ENCODE peak calls at places on chromosome 18, in six cellular contexts. F is effector memory CD4-positive, alpha-beta T cell; Z is PC-3; A is colonic mucosa; W is transverse colon; S is CD8-positive, alpha-beta T cell. B is an unnamed sample. For H3K4me1, the result is how much of the 10 kb centered on the place peaks cover.

GRCh38 chr18:37483221-37483971 is 82.2 kb downstream of the CELF4 start:
- DNase-seq in W (no peak), A (no peak), Z (no peak), F (no peak), S (no peak), B (no peak)

GRCh38 chr18:35756506-35757117 is 175.1 kb downstream of the GALNT1 start:
- DNase-seq in W (peak), F (no peak), S (peak), A (peak), Z (peak), B (no peak)

GRCh38 chr18:74942319-74942910 is 266.5 kb downstream of the PTGR3 start:
- DNase-seq in A (no peak), Z (peak), S (no peak), F (no peak), W (no peak), B (no peak)

GRCh38 chr18:56913970-56914369 is 232.9 kb upstream of the BOD1L2 start:
- DNase-seq in F (no peak), S (no peak), Z (no peak), A (no peak), W (no peak), B (no peak)

GRCh38 chr18:27713037-27713726 is 463.7 kb downstream of the CDH2 start:
- DNase-seq in F (no peak), A (no peak), Z (no peak), S (no peak), W (no peak), B (no peak)

GRCh38 chr18:8798996-8799395 is 93.6 kb downstream of the MTCL1 start:
- DNase-seq in F (no peak), W (peak), A (peak), S (no peak), Z (peak), B (no peak)

GRCh38 chr18:33460681-33461080 is 20.2 kb upstream of the CCDC178 start:
- DNase-seq in Z (no peak), A (no peak), F (no peak), W (no peak), S (no peak), B (no peak)

GRCh38 chr18:73199151-73199550 is 331.4 kb upstream of the NETO1 start:
- DNase-seq in S (no peak), A (no peak), F (no peak), W (no peak), Z (peak), B (no peak)

GRCh38 chr18:68233043-68233442 is 481.9 kb downstream of the TMX3 start:
- DNase-seq in S (no peak), F (no peak), Z (no peak), W (no peak), A (no peak), B (no peak)

GRCh38 chr18:64142904-64143303 is 6.0 kb downstream of the LINC00305 start:
- DNase-seq in F (no peak), S (no peak), W (no peak), Z (no peak), A (no peak), B (no peak)

GRCh38 chr18:14179306-14179705 is 47.1 kb upstream of the ZNF519 start:
- DNase-seq in Z (no peak), W (no peak), S (no peak), F (no peak), A (no peak), B (no peak)

GRCh38 chr18:10036479-10036878 is 122.7 kb downstream of the VAPA start:
- DNase-seq in W (no peak), A (no peak), F (no peak), S (no peak), Z (no peak), B (no peak)

GRCh38 chr18:74896390-74896991 is 298.8 kb downstream of the ZNF407 start:
- DNase-seq in Z (peak), F (peak), W (peak), S (peak), A (peak), B (no peak)

GRCh38 chr18:30465131-30465530 is 577.4 kb downstream of the DSC3 start:
- DNase-seq in F (no peak), A (no peak), Z (no peak), W (no peak), S (no peak), B (no peak)

GRCh38 chr18:75064513-75064905 is 144.4 kb downstream of the PTGR3 start:
- DNase-seq in W (no peak), S (no peak), F (no peak), A (no peak), Z (no peak), B (no peak)

GRCh38 chr18:3383381-3383915 is 66.5 kb upstream of the TGIF1 start:
- DNase-seq in F (no peak), Z (no peak), W (no peak), S (no peak), A (no peak), B (no peak)

GRCh38 chr18:75202976-75203375 is 6.0 kb downstream of the PTGR3 start:
- DNase-seq in Z (no peak), F (no peak), W (no peak), A (no peak), S (no peak), B (no peak)

GRCh38 chr18:13026583-13027270 is 35.6 kb downstream of the CEP192 start:
- DNase-seq in A (no peak), F (no peak), W (no peak), S (no peak), Z (no peak), B (no peak)

GRCh38 chr18:40877096-40877495 is 1077.9 kb upstream of the PIK3C3 start:
- DNase-seq in Z (peak), S (no peak), F (no peak), W (no peak), A (no peak), B (no peak)

GRCh38 chr18:50749421-50749820 is 70.4 kb downstream of the MRO start:
- DNase-seq in F (no peak), S (no peak), W (no peak), Z (no peak), A (no peak), B (no peak)

DNA sequence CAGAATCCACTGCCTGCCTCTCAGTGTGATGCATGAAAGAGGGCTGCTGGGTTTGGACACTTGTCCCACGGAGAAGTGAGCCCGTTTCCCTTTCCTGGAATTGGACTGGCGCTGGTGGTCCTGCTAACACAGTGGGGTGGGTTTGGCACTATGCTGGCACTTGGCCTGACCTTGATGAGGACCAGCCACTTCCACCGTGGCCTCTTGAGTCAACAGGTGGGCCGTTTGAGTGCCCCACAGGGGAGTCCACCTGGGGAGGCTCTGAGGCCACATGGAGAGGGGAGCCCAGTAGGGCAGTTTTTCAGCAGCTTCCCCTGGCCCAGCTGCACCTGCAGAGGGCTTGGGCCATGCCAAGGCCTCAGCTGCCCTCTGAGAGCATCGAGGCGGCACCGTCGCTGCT is 56.5 kb downstream of the MBP start:
- DNase-seq in W (no peak), Z (no peak), F (no peak), A (no peak), S (no peak), B (no peak)
- H3K4me1 ChIP-seq in W (under half), Z (under half), F (under half), A (under half), S (half or more), B (half or more)

GRCh38 chr18:55473534-55473933 is 114.5 kb downstream of the TCF4 start:
- DNase-seq in W (no peak), Z (no peak), F (no peak), A (no peak), S (no peak), B (no peak)
- H3K4me1 ChIP-seq in W (under half), Z (under half), F (under half), A (under half), S (under half), B (under half)

GRCh38 chr18:22189431-22189830 is 20.0 kb downstream of the GATA6 start:
- DNase-seq in F (no peak), S (no peak), W (no peak), Z (no peak), A (peak), B (no peak)
- H3K4me1 ChIP-seq in F (under half), S (under half), W (half or more), Z (under half), A (under half), B (under half)

GRCh38 chr18:54742120-54742519 is 86.2 kb upstream of the RAB27B start:
- DNase-seq in S (no peak), F (no peak), W (no peak), Z (no peak), A (no peak), B (no peak)
- H3K4me1 ChIP-seq in S (under half), F (under half), W (under half), Z (under half), A (under half), B (under half)

GRCh38 chr18:55420665-55420964 is 167.4 kb downstream of the TCF4 start:
- DNase-seq in W (no peak), A (no peak), Z (no peak), S (no peak), F (no peak), B (no peak)
- H3K4me1 ChIP-seq in W (under half), A (under half), Z (under half), S (under half), F (under half), B (under half)

GRCh38 chr18:48490641-48491040 is 48.2 kb upstream of the CTIF start:
- DNase-seq in A (no peak), S (no peak), F (no peak), W (no peak), Z (no peak), B (no peak)
- H3K4me1 ChIP-seq in A (under half), S (under half), F (under half), W (under half), Z (under half), B (under half)

DNA sequence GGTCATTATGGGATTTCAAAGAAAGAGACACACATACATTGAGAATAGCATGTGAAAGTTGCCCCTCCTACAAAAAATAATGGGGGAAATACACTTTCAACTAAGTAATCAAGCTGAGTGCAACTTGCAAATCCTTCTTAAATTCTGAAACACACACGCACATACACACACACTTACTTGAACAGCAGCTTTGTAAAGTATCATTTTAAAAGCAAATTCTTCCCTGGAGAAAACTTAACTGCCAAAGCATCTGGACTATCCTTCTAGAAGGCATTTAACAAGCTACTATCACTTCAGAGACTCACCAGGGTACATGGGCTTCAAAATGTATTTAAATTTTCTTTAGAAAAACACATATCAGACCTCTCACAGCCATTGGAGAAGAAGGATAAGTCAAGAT is 15.3 kb downstream of the GAREM1 start:
- DNase-seq in F (no peak), S (no peak), A (no peak), Z (no peak), W (no peak), B (no peak)
- H3K4me1 ChIP-seq in F (under half), S (under half), A (under half), Z (under half), W (under half), B (under half)

GRCh38 chr18:7291046-7291445 is 60.2 kb downstream of the LRRC30 start:
- DNase-seq in A (no peak), Z (no peak), S (no peak), W (no peak), F (no peak), B (no peak)
- H3K4me1 ChIP-seq in A (under half), Z (under half), S (under half), W (under half), F (under half), B (under half)

DNA sequence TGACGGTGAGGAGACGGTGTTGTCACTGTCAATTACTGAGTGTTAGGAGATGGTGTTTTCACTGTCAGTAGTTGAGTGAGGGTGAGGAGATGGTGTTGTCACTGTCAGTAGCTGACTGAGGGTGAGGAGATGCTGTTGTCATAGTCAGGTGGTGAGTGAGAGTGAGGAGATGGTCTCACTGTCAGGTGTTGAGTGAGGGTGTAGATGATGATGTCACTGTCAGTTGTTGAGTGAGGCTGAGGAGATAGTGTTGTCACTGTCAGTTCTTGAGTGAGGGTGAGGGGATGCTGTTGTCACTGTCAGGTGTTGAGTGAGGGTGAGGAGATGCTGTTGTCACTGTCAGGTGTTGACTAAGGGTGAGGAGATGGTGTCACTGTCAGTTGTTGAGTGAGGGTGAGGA is 3.4 kb upstream of the ATP9B start:
- DNase-seq in Z (no peak), F (no peak), S (no peak), W (no peak), A (no peak), B (no peak)
- H3K4me1 ChIP-seq in Z (under half), F (under half), S (under half), W (under half), A (under half), B (under half)

B was measured in vagina.